ENCODE peak calls at places on chromosomes 13 and 19, in ten cellular contexts. W, X, K, H, J, R, G, V, Y and L are unnamed samples.

GRCh38 chr19:48501961-48502719 is 9.5 kb downstream of the LMTK3 start:
- DNase-seq in W (no peak), X (no peak), K (no peak), H (no peak), J (peak; percentile 92), R (no peak), G (peak; percentile 99), V (peak; percentile 75), Y (peak; percentile 44), L (peak; percentile 44)

GRCh38 chr19:48836089-48837017 is at the start of gene HSD17B14:
- DNase-seq in W (no peak), X (no peak), K (no peak), H (peak; percentile 78), J (peak; percentile 83), R (peak; percentile 83), G (no peak), V (peak; percentile 71), Y (peak; percentile 71), L (no peak)

GRCh38 chr13:41231786-41232185 is 31.6 kb downstream of the MTRF1 start:
- DNase-seq in W (no peak), X (no peak), K (peak; percentile 37), H (peak; percentile 46), J (no peak), R (no peak), G (no peak), V (no peak), Y (no peak), L (peak; percentile 56)

GRCh38 chr19:53463263-53463662 is 4.3 kb upstream of the ZNF813 start:
- DNase-seq in W (peak; percentile 62), X (no peak), K (peak; percentile 6), H (peak; percentile 15), J (no peak), R (peak; percentile 83), G (no peak), V (peak; percentile 60), Y (peak; percentile 77), L (peak; percentile 70)

GRCh38 chr19:45879055-45879454 is 6.9 kb downstream of the IRF2BP1 start:
- DNase-seq in W (no peak), X (no peak), K (no peak), H (no peak), J (no peak), R (no peak), G (no peak), V (no peak), Y (no peak), L (no peak)

GRCh38 chr19:55188620-55189019 is 8.5 kb upstream of the SYT5 start:
- DNase-seq in W (no peak), X (no peak), K (no peak), H (no peak), J (no peak), R (no peak), G (no peak), V (no peak), Y (no peak), L (no peak)

GRCh38 chr13:66675620-66676019 is 554.5 kb downstream of the PCDH9 start:
- DNase-seq in W (no peak), X (no peak), K (no peak), H (no peak), J (no peak), R (no peak), G (no peak), V (no peak), Y (no peak), L (no peak)

GRCh38 chr13:38582133-38582532 is 104.7 kb upstream of the FREM2 start:
- DNase-seq in W (no peak), X (peak; percentile 56), K (peak; percentile 16), H (peak; percentile 24), J (no peak), R (no peak), G (no peak), V (no peak), Y (no peak), L (peak; percentile 24)

GRCh38 chr19:3249408-3249807 is 24.9 kb downstream of the CELF5 start:
- DNase-seq in W (no peak), X (no peak), K (no peak), H (no peak), J (no peak), R (no peak), G (peak; percentile 33), V (no peak), Y (no peak), L (peak; percentile 84)

GRCh38 chr19:54485846-54486245 is 12.8 kb upstream of the CDC42EP5 start:
- DNase-seq in W (no peak), X (no peak), K (no peak), H (no peak), J (no peak), R (no peak), G (no peak), V (no peak), Y (no peak), L (no peak)

GRCh38 chr19:38303517-38304351 is at the start of gene C19orf33:
- DNase-seq in W (no peak), X (no peak), K (no peak), H (no peak), J (no peak), R (no peak), G (peak; percentile 84), V (no peak), Y (no peak), L (no peak)

GRCh38 chr13:23736541-23736940 is 152.7 kb downstream of the MIPEP start:
- DNase-seq in W (no peak), X (no peak), K (no peak), H (no peak), J (no peak), R (no peak), G (no peak), V (no peak), Y (no peak), L (no peak)

GRCh38 chr19:30932854-30933253 is 416.4 kb downstream of the TSHZ3 start:
- DNase-seq in W (no peak), X (no peak), K (no peak), H (no peak), J (no peak), R (no peak), G (no peak), V (no peak), Y (no peak), L (no peak)

GRCh38 chr19:5333581-5334365 is 6.8 kb downstream of the PTPRS start:
- DNase-seq in W (no peak), X (no peak), K (no peak), H (no peak), J (no peak), R (no peak), G (no peak), V (no peak), Y (no peak), L (no peak)

GRCh38 chr13:93226623-93227279 is at the start of gene GPC6:
- DNase-seq in W (no peak), X (peak; percentile 57), K (peak; percentile 95), H (no peak), J (no peak), R (peak; percentile 78), G (no peak), V (peak; percentile 58), Y (peak; percentile 60), L (peak; percentile 43)

DNA sequence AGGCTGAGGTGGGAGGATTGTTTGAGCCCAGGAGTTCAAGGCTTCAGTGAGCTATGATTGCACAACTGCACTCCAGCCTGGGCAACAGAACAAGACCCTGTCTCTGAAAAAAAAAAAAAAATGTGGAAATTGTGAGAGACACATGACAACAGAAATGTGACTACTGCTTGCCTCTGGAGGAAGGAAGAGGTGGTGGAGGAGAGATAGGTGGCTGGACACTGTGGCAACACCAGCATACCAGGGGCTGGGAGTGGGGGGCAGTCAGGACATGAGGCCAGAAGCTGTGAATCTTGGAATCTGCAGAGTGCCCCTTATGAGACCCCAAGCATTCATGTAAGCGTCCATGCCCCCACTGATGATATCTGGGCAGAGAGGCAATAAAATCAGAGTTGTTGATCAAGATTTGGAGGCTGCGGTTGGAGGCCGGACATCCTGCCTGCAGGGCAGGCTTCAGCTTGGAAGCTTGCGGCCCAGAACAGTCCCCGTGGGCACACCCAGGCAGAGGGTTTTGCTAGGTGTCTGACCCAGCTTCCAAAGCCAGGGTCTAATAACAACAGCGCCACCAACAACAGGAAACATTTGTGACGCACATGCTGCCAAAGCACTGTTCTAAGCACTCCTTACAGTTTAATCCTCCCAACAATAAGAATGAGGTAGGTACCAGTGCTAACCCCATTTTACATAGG is 16.9 kb downstream of the FAM187B start:
- DNase-seq in W (peak; percentile 58), X (peak; percentile 47), K (no peak), H (peak; percentile 48), J (peak; percentile 83), R (peak; percentile 72), G (no peak), V (peak; percentile 62), Y (no peak), L (peak; percentile 49)
- TF ChIP-seq CTCF in W (no peak), X (no peak), K (no peak), H (no peak), J (no peak), R (no peak), G (no peak), V (no peak), Y (no peak), L (no peak)

DNA sequence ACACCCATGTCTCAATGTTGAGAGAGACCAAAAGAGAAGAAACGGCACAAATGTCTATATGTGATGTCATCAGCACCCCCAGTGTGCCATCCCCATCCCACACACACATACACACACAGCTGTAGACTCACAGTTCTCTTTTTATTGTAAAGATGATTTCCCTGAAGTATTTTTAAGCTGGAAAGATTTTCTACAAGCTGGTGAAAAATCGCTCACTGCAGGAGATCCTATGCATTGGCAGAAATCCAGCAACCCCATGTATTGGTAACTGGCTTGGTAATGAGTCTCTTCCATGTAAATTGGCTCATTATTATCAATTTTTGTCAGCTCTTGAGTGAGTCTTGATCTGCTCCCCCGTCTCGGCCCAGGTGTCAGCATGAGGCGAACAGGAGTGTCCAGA is 107.1 kb upstream of the UQCRFS1 start:
- DNase-seq in W (no peak), X (no peak), K (no peak), H (no peak), J (peak; percentile 15), R (peak; percentile 17), G (no peak), V (no peak), Y (no peak), L (no peak)
- H3K4me1 ChIP-seq in W (no peaks in the 10 kb centered on the region), X (no peaks in the 10 kb centered on the region), K (no peaks in the 10 kb centered on the region), H (no peaks in the 10 kb centered on the region), J (no peaks in the 10 kb centered on the region), R (no peaks in the 10 kb centered on the region), G (no peaks in the 10 kb centered on the region), V (no peaks in the 10 kb centered on the region), Y (no peaks in the 10 kb centered on the region), L (no peaks in the 10 kb centered on the region)

GRCh38 chr13:87120476-87120875 is 550.7 kb upstream of the SLITRK5 start:
- DNase-seq in W (no peak), X (no peak), K (peak; percentile 44), H (no peak), J (no peak), R (no peak), G (no peak), V (no peak), Y (no peak), L (no peak)
- TF ChIP-seq POLR2A in W (no peak), X (no peak), K (no peak), H (no peak), J (no peak), R (no peak), G (no peak), V (no peak), Y (no peak), L (no peak)

DNA sequence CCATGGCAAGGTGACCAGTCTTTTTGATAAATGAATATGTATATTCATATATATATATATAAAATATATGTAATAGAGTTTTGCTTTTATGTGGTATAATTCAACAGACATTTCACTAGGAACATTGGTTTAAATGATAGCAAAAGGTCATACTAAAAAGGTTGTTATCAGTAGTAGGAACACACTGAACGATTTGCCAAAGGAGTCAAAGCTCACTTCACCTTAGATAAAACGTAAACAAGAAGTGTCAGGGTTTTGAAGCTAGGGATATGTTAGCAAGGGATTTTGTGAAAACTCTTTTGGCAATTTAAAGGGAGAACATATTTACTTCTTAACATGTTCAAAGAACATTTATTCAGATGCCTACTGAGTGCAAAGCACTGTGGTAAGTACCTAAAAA is 8.0 kb upstream of the HS6ST3 start:
- DNase-seq in W (no peak), X (no peak), K (no peak), H (no peak), J (no peak), R (no peak), G (no peak), V (no peak), Y (no peak), L (no peak)
- TF ChIP-seq CTCF in W (no peak), X (no peak), K (no peak), H (no peak), J (no peak), R (no peak), G (no peak), V (no peak), Y (no peak), L (no peak)